ENCODE peak calls at places on chromosomes 12 and 14, in six cellular contexts. One of them, this sample, is unnamed.

GRCh38 chr12:95790912-95791849 is 617 bp upstream of the NTN4 start:
- DNase-seq in SK-N-SH: no peak
- DNase-seq in A549: peak; percentile 62
- DNase-seq in esophagus muscularis mucosa: no peak
- DNase-seq in ovary: peak; percentile 63
- DNase-seq in K562: no peak
- DNase-seq in this sample: peak; percentile 44

GRCh38 chr12:127108360-127109215 is 1158.4 kb upstream of the TMEM132C start:
- DNase-seq in SK-N-SH: peak; percentile 62
- DNase-seq in A549: peak; percentile 73
- DNase-seq in esophagus muscularis mucosa: no peak
- DNase-seq in ovary: no peak
- DNase-seq in K562: peak; percentile 65
- DNase-seq in this sample: peak; percentile 75

GRCh38 chr12:442235-442884 is 17.4 kb upstream of the B4GALNT3 start:
- DNase-seq in SK-N-SH: peak; percentile 70
- DNase-seq in A549: peak; percentile 66
- DNase-seq in esophagus muscularis mucosa: no peak
- DNase-seq in ovary: peak; percentile 39
- DNase-seq in K562: peak; percentile 44
- DNase-seq in this sample: peak; percentile 40

GRCh38 chr12:15996254-15996653 is 85.1 kb downstream of the DERA start:
- DNase-seq in SK-N-SH: no peak
- DNase-seq in A549: no peak
- DNase-seq in esophagus muscularis mucosa: no peak
- DNase-seq in ovary: no peak
- DNase-seq in K562: no peak
- DNase-seq in this sample: no peak

GRCh38 chr12:109510196-109510595 is 32.8 kb downstream of the UBE3B start:
- DNase-seq in SK-N-SH: no peak
- DNase-seq in A549: no peak
- DNase-seq in esophagus muscularis mucosa: no peak
- DNase-seq in ovary: no peak
- DNase-seq in K562: no peak
- DNase-seq in this sample: no peak

GRCh38 chr12:94495458-94496137 is 35.9 kb upstream of the CEP83 start:
- DNase-seq in SK-N-SH: no peak
- DNase-seq in A549: no peak
- DNase-seq in esophagus muscularis mucosa: no peak
- DNase-seq in ovary: no peak
- DNase-seq in K562: no peak
- DNase-seq in this sample: no peak

GRCh38 chr12:56261503-56262230 is 3.5 kb upstream of the ANKRD52 start:
- DNase-seq in SK-N-SH: no peak
- DNase-seq in A549: peak; percentile 85
- DNase-seq in esophagus muscularis mucosa: no peak
- DNase-seq in ovary: no peak
- DNase-seq in K562: no peak
- DNase-seq in this sample: no peak

GRCh38 chr12:105256921-105257320 is 20.9 kb upstream of the APPL2 start:
- DNase-seq in SK-N-SH: no peak
- DNase-seq in A549: no peak
- DNase-seq in esophagus muscularis mucosa: no peak
- DNase-seq in ovary: no peak
- DNase-seq in K562: no peak
- DNase-seq in this sample: no peak

GRCh38 chr14:86654558-86655184 is 1124.7 kb downstream of the FLRT2 start:
- DNase-seq in SK-N-SH: peak; percentile 19
- DNase-seq in A549: peak; percentile 7
- DNase-seq in esophagus muscularis mucosa: no peak
- DNase-seq in ovary: no peak
- DNase-seq in K562: peak; percentile 16
- DNase-seq in this sample: peak; percentile 61

GRCh38 chr12:91040356-91040755 is 17.5 kb downstream of the KERA start:
- DNase-seq in SK-N-SH: no peak
- DNase-seq in A549: no peak
- DNase-seq in esophagus muscularis mucosa: no peak
- DNase-seq in ovary: no peak
- DNase-seq in K562: no peak
- DNase-seq in this sample: no peak

GRCh38 chr12:66662179-66662578 is 16.7 kb downstream of the GRIP1 start:
- DNase-seq in SK-N-SH: no peak
- DNase-seq in A549: no peak
- DNase-seq in esophagus muscularis mucosa: no peak
- DNase-seq in ovary: no peak
- DNase-seq in K562: no peak
- DNase-seq in this sample: no peak

GRCh38 chr12:127562781-127563180 is 704.2 kb upstream of the TMEM132C start:
- DNase-seq in SK-N-SH: no peak
- DNase-seq in A549: no peak
- DNase-seq in esophagus muscularis mucosa: no peak
- DNase-seq in ovary: no peak
- DNase-seq in K562: no peak
- DNase-seq in this sample: no peak

GRCh38 chr12:10365716-10366433 is 24.0 kb downstream of the KLRK1 start:
- DNase-seq in SK-N-SH: no peak
- DNase-seq in A549: no peak
- DNase-seq in esophagus muscularis mucosa: no peak
- DNase-seq in ovary: no peak
- DNase-seq in K562: peak; percentile 10
- DNase-seq in this sample: no peak

GRCh38 chr12:19382111-19382526 is 57.2 kb upstream of the AEBP2 start:
- DNase-seq in SK-N-SH: no peak
- DNase-seq in A549: peak; percentile 87
- DNase-seq in esophagus muscularis mucosa: no peak
- DNase-seq in ovary: no peak
- DNase-seq in K562: no peak
- DNase-seq in this sample: no peak

GRCh38 chr14:105878125-105878524 is 351.7 kb downstream of the TMEM121 start:
- DNase-seq in SK-N-SH: no peak
- DNase-seq in A549: no peak
- DNase-seq in esophagus muscularis mucosa: no peak
- DNase-seq in ovary: no peak
- DNase-seq in K562: no peak
- DNase-seq in this sample: peak; percentile 8

GRCh38 chr14:68195126-68195525 is 375.5 kb downstream of the RAD51B start:
- DNase-seq in SK-N-SH: no peak
- DNase-seq in A549: no peak
- DNase-seq in esophagus muscularis mucosa: no peak
- DNase-seq in ovary: no peak
- DNase-seq in K562: no peak
- DNase-seq in this sample: no peak

GRCh38 chr12:22656376-22656775 is 31.4 kb downstream of the ETNK1 start:
- DNase-seq in SK-N-SH: no peak
- DNase-seq in A549: no peak
- DNase-seq in esophagus muscularis mucosa: no peak
- DNase-seq in ovary: no peak
- DNase-seq in K562: no peak
- DNase-seq in this sample: no peak

GRCh38 chr14:98175436-98175835 is 1096.6 kb downstream of the BCL11B start:
- DNase-seq in SK-N-SH: no peak
- DNase-seq in A549: no peak
- DNase-seq in esophagus muscularis mucosa: no peak
- DNase-seq in ovary: no peak
- DNase-seq in K562: no peak
- DNase-seq in this sample: no peak

GRCh38 chr12:52148541-52149181 is 43.2 kb downstream of the KRT80 start:
- DNase-seq in SK-N-SH: no peak
- DNase-seq in A549: peak; percentile 83
- DNase-seq in esophagus muscularis mucosa: no peak
- DNase-seq in ovary: no peak
- DNase-seq in K562: peak; percentile 33
- DNase-seq in this sample: no peak

GRCh38 chr12:54262403-54262925 is 17.5 kb downstream of the CBX5 start:
- DNase-seq in SK-N-SH: no peak
- DNase-seq in A549: no peak
- DNase-seq in esophagus muscularis mucosa: no peak
- DNase-seq in ovary: peak; percentile 47
- DNase-seq in K562: no peak
- DNase-seq in this sample: no peak

GRCh38 chr12:54258286-54258685 is 21.6 kb downstream of the CBX5 start:
- DNase-seq in SK-N-SH: no peak
- DNase-seq in A549: no peak
- DNase-seq in esophagus muscularis mucosa: no peak
- DNase-seq in ovary: no peak
- DNase-seq in K562: no peak
- DNase-seq in this sample: no peak

GRCh38 chr12:54257332-54257731 is 22.6 kb downstream of the CBX5 start:
- DNase-seq in SK-N-SH: no peak
- DNase-seq in A549: no peak
- DNase-seq in esophagus muscularis mucosa: no peak
- DNase-seq in ovary: no peak
- DNase-seq in K562: no peak
- DNase-seq in this sample: no peak

GRCh38 chr12:54261817-54262402 is 18.0 kb downstream of the CBX5 start:
- DNase-seq in SK-N-SH: no peak
- DNase-seq in A549: no peak
- DNase-seq in esophagus muscularis mucosa: no peak
- DNase-seq in ovary: no peak
- DNase-seq in K562: no peak
- DNase-seq in this sample: no peak

GRCh38 chr12:54259194-54260011 is 20.5 kb downstream of the CBX5 start:
- DNase-seq in SK-N-SH: peak; percentile 90
- DNase-seq in A549: peak; percentile 95
- DNase-seq in esophagus muscularis mucosa: no peak
- DNase-seq in ovary: peak; percentile 87
- DNase-seq in K562: peak; percentile 92
- DNase-seq in this sample: peak; percentile 47
- H3K4me3 ChIP-seq in SK-N-SH: peak overlapping the region; percentile 52
- H3K4me3 ChIP-seq in A549: peak overlapping the region; percentile 34
- H3K4me3 ChIP-seq in esophagus muscularis mucosa: peak overlapping the region; percentile 52
- H3K4me3 ChIP-seq in ovary: peak overlapping the region; percentile 5
- H3K4me3 ChIP-seq in K562: peak overlapping the region; percentile 38
- H3K4me3 ChIP-seq in this sample: peak overlapping the region; percentile 20

GRCh38 chr14:35144029-35144428 is 21.7 kb downstream of the PRORP start:
- DNase-seq in SK-N-SH: no peak
- DNase-seq in A549: no peak
- DNase-seq in esophagus muscularis mucosa: no peak
- DNase-seq in ovary: no peak
- DNase-seq in K562: no peak
- DNase-seq in this sample: no peak
- TF ChIP-seq EP300 in SK-N-SH: no peak
- TF ChIP-seq EP300 in A549: no peak
- TF ChIP-seq EP300 in esophagus muscularis mucosa: no peak
- TF ChIP-seq EP300 in ovary: no peak
- TF ChIP-seq EP300 in K562: no peak
- TF ChIP-seq EP300 in this sample: no peak

DNA sequence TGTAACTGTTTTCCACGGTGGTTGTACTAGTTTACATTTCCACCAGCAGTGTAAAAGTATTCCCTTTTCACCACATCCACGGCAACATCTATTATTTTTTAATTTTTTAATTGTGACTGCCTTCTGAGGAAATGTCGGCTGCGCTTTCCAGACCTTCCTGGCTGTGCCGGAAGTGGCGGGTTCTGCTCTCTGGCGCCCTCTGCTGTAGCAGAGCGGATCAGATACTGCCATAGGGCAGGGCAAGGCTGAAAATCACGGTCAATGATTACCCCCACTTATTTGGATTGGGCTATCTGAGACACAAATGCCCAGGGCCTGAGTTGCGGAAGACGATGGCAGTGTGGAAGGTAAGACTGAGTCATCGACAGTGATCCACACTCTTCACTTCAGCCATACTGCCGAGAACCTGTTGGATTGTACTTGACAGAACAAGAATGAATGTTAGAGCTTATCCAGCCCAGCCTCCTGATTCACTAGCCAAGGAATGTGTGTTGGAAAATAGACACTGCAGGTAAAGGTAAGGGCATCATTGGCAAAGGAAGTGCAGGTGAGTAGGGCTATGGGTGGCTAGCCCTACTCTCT is 124.2 kb downstream of the NTF3 start:
- DNase-seq in SK-N-SH: peak; percentile 35
- DNase-seq in A549: peak; percentile 17
- DNase-seq in esophagus muscularis mucosa: peak; percentile 42
- DNase-seq in ovary: no peak
- DNase-seq in K562: peak; percentile 56
- DNase-seq in this sample: no peak
- TF ChIP-seq CTCF in SK-N-SH: peak; percentile 58
- TF ChIP-seq CTCF in A549: peak; percentile 26
- TF ChIP-seq CTCF in esophagus muscularis mucosa: no peak
- TF ChIP-seq CTCF in ovary: no peak
- TF ChIP-seq CTCF in K562: peak; percentile 62
- TF ChIP-seq CTCF in this sample: no peak

DNA sequence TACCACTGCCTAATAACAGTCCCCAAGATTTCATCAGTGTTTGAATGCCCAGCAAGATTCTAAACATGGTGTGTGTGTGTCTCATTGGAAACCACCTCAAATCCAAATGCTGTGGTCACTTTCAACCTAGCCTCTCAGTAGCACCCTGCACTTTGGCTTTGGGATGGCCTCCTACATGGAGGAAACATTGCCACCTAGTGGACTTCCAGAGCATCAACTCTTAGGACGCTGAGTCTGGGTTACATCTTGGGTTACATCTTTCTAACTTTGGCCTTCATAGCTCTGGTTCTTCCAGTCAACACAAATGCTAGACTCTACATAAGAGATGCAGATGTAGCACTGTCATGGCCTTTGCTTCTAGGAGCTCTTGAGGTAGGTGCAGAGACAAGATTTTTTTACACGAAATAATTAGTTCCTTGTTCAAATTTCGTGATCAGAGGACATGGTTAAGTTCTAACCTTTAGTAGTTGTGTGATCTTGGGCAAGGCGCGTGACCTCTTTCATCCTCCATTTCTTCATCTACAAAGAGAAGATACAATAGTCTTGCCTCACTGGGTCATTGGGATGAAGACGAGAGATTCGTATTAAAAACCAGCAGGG is 113.5 kb upstream of the VASH1 start:
- DNase-seq in SK-N-SH: peak; percentile 62
- DNase-seq in A549: peak; percentile 71
- DNase-seq in esophagus muscularis mucosa: no peak
- DNase-seq in ovary: no peak
- DNase-seq in K562: peak; percentile 54
- DNase-seq in this sample: no peak
- H3K4me3 ChIP-seq in SK-N-SH: no peak overlapping the region
- H3K4me3 ChIP-seq in A549: no peak overlapping the region
- H3K4me3 ChIP-seq in esophagus muscularis mucosa: no peak overlapping the region
- H3K4me3 ChIP-seq in ovary: no peak overlapping the region
- H3K4me3 ChIP-seq in K562: no peak overlapping the region
- H3K4me3 ChIP-seq in this sample: no peak overlapping the region

DNA sequence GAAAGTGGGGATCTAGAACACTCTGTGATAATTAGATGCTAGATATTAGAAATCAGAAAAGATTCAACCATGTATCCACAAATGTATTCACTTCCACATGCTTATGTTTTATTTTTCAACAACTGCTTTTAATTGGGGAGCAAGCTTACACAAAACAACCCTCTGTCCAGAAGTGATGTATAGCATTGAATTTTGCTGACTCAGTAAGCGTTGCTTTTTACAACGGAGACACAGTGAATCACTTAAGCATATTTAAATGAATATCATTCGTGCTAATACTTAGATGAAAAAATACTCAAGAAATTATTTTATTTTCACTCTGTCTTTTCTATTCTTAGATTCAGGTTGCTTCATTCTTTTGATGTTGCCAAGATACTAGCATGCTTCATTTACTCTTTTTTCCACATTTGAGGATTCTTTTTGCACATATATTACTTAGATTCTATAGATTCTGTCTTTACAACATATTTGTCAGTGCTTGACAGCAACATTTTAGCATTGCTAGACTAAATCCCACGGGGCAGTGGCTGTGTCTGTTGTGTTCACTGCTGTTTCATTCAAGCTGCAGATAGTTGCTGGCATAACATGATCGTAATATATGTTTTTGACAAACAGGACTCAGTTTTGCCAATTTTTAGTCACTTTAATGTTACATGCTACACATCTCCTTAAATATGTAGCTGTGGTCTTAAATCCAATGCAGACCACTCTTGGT is 1714.4 kb upstream of the SEL1L start:
- DNase-seq in SK-N-SH: no peak
- DNase-seq in A549: no peak
- DNase-seq in esophagus muscularis mucosa: no peak
- DNase-seq in ovary: no peak
- DNase-seq in K562: no peak
- DNase-seq in this sample: no peak
- TF ChIP-seq EP300 in SK-N-SH: no peak
- TF ChIP-seq EP300 in A549: no peak
- TF ChIP-seq EP300 in esophagus muscularis mucosa: no peak
- TF ChIP-seq EP300 in ovary: no peak
- TF ChIP-seq EP300 in K562: no peak
- TF ChIP-seq EP300 in this sample: no peak

This sample was measured in tibial nerve.